ENCODE peak calls at places on chromosome 14, in seven cellular contexts. W is T47D; J is Panc1; R is T-helper 17 cell; H is esophagus muscularis mucosa; A is stimulated activated CD4-positive, alpha-beta T cell treated with anti-CD3 and anti-CD28 coated beads, Interleukin-4, amount 100 ng/mL, for 48 hours; K is stimulated activated CD8-positive, alpha-beta memory T cell treated with anti-CD3 and anti-CD28 coated beads, Interleukin-7, amount 100 ng/mL, for 1 hour. C is an unnamed sample.
A peak's percentile ranks its signal among the peaks of the same experiment; 100 is the strongest.

GRCh38 chr14:100696590-100696989 is 30.1 kb upstream of the DLK1 start:
- DNase-seq in W (no peak), J (no peak), R (no peak), H (no peak), A (no peak), K (no peak), C (no peak)

GRCh38 chr14:36974985-36975384 is 197.4 kb downstream of the SLC25A21 start:
- DNase-seq in W (no peak), J (no peak), R (no peak), H (no peak), A (no peak), K (no peak), C (no peak)

GRCh38 chr14:41668346-41668745 is 61.7 kb downstream of the LRFN5 start:
- DNase-seq in W (no peak), J (no peak), R (no peak), H (no peak), A (no peak), K (no peak), C (peak; percentile 2)

GRCh38 chr14:74952195-74952665 is 3.2 kb downstream of the PGF start:
- DNase-seq in W (no peak), J (no peak), R (no peak), H (no peak), A (no peak), K (no peak), C (no peak)

GRCh38 chr14:76373456-76373855 is 2.5 kb upstream of the ESRRB start:
- DNase-seq in W (no peak), J (no peak), R (no peak), H (no peak), A (no peak), K (no peak), C (no peak)

GRCh38 chr14:99832326-99832725 is 39.1 kb downstream of the EML1 start:
- DNase-seq in W (no peak), J (no peak), R (no peak), H (peak; percentile 39), A (no peak), K (no peak), C (no peak)

GRCh38 chr14:20327005-20327869 is 5.8 kb downstream of the CCNB1IP1 start:
- DNase-seq in W (peak; percentile 25), J (peak; percentile 32), R (no peak), H (no peak), A (no peak), K (no peak), C (peak; percentile 83)

GRCh38 chr14:99255621-99256482 is 16.1 kb downstream of the BCL11B start:
- DNase-seq in W (no peak), J (no peak), R (no peak), H (no peak), A (no peak), K (no peak), C (no peak)

GRCh38 chr14:21521526-21521925 is 4.6 kb downstream of the SALL2 start:
- DNase-seq in W (no peak), J (no peak), R (no peak), H (no peak), A (no peak), K (no peak), C (no peak)

GRCh38 chr14:94349276-94349675 is 26.1 kb upstream of the SERPINA6 start:
- DNase-seq in W (no peak), J (no peak), R (no peak), H (peak; percentile 90), A (no peak), K (no peak), C (no peak)

GRCh38 chr14:83994020-83994419 is 1535.9 kb upstream of the FLRT2 start:
- DNase-seq in W (no peak), J (no peak), R (no peak), H (no peak), A (no peak), K (no peak), C (no peak)

GRCh38 chr14:96512602-96513397 is 10.6 kb downstream of the PAPOLA start:
- DNase-seq in W (no peak), J (no peak), R (no peak), H (no peak), A (no peak), K (no peak), C (no peak)

GRCh38 chr14:101601603-101602465 is 40.5 kb downstream of the DIO3 start:
- DNase-seq in W (no peak), J (no peak), R (no peak), H (peak; percentile 77), A (no peak), K (no peak), C (no peak)

GRCh38 chr14:67815573-67816235 is 686 bp downstream of the ZFYVE26 start:
- DNase-seq in W (no peak), J (no peak), R (no peak), H (no peak), A (no peak), K (no peak), C (peak; percentile 54)

GRCh38 chr14:100004392-100004791 is 60.8 kb upstream of the EVL start:
- DNase-seq in W (no peak), J (no peak), R (no peak), H (no peak), A (no peak), K (no peak), C (peak; percentile 24)

GRCh38 chr14:38120109-38120508 is 87.6 kb upstream of the SSTR1 start:
- DNase-seq in W (no peak), J (no peak), R (no peak), H (no peak), A (no peak), K (no peak), C (no peak)

GRCh38 chr14:75794615-75795038 is 133.6 kb downstream of the TTLL5 start:
- DNase-seq in W (peak; percentile 28), J (peak; percentile 8), R (no peak), H (no peak), A (no peak), K (no peak), C (peak; percentile 25)

GRCh38 chr14:44531648-44532047 is 24.6 kb upstream of the FSCB start:
- DNase-seq in W (no peak), J (no peak), R (no peak), H (no peak), A (no peak), K (no peak), C (peak; percentile 4)

GRCh38 chr14:75277000-75277795 is 1.4 kb upstream of the FOS start:
- DNase-seq in W (peak; percentile 91), J (no peak), R (peak; percentile 65), H (peak; percentile 96), A (no peak), K (no peak), C (peak; percentile 95)

GRCh38 chr14:100082723-100083122 is 17.5 kb downstream of the EVL start:
- DNase-seq in W (no peak), J (no peak), R (no peak), H (no peak), A (no peak), K (no peak), C (no peak)

GRCh38 chr14:72975776-72976175 is 49.5 kb downstream of the DCAF4 start:
- DNase-seq in W (no peak), J (no peak), R (no peak), H (no peak), A (no peak), K (no peak), C (no peak)

GRCh38 chr14:92783813-92784431 is 10.2 kb upstream of the GOLGA5 start:
- DNase-seq in W (peak; percentile 53), J (peak; percentile 60), R (no peak), H (no peak), A (no peak), K (no peak), C (peak; percentile 79)

GRCh38 chr14:89366580-89367448 is 50.2 kb downstream of the FOXN3 start:
- DNase-seq in W (no peak), J (no peak), R (no peak), H (no peak), A (no peak), K (no peak), C (peak; percentile 50)

GRCh38 chr14:67187826-67188225 is 1.4 kb upstream of the GARIN2 start:
- DNase-seq in W (no peak), J (peak; percentile 54), R (no peak), H (no peak), A (no peak), K (no peak), C (no peak)

GRCh38 chr14:105092912-105093425 is 27.7 kb upstream of the GPR132 start:
- DNase-seq in W (peak; percentile 93), J (no peak), R (peak; percentile 61), H (no peak), A (peak; percentile 39), K (peak; percentile 24), C (peak; percentile 87)

GRCh38 chr14:57051633-57052032 is 217.1 kb downstream of the EXOC5 start:
- DNase-seq in W (no peak), J (no peak), R (no peak), H (no peak), A (no peak), K (no peak), C (no peak)

GRCh38 chr14:30034049-30034635 is 106.5 kb upstream of the PRKD1 start:
- DNase-seq in W (no peak), J (no peak), R (no peak), H (no peak), A (no peak), K (no peak), C (no peak)

GRCh38 chr14:43232261-43232660 is 1274.8 kb downstream of the FSCB start:
- DNase-seq in W (no peak), J (no peak), R (no peak), H (no peak), A (no peak), K (no peak), C (no peak)

GRCh38 chr14:73634333-73634833 is 10.4 kb upstream of the DNAL1 start:
- DNase-seq in W (no peak), J (no peak), R (no peak), H (no peak), A (no peak), K (no peak), C (peak; percentile 70)

GRCh38 chr14:76090611-76091010 is 61.1 kb upstream of the GPATCH2L start:
- DNase-seq in W (no peak), J (no peak), R (no peak), H (no peak), A (no peak), K (no peak), C (no peak)

GRCh38 chr14:95609398-95609990 is 74.6 kb downstream of the GLRX5 start:
- DNase-seq in W (peak; percentile 28), J (no peak), R (no peak), H (no peak), A (no peak), K (no peak), C (peak; percentile 84)

GRCh38 chr14:36365766-36366165 is 45.3 kb upstream of the MBIP start:
- DNase-seq in W (no peak), J (no peak), R (no peak), H (peak; percentile 3), A (no peak), K (no peak), C (no peak)

GRCh38 chr14:69261761-69262331 is 1.9 kb downstream of the GALNT16 start:
- DNase-seq in W (peak; percentile 22), J (no peak), R (no peak), H (no peak), A (no peak), K (no peak), C (no peak)

GRCh38 chr14:60349663-60350365 is 100.8 kb downstream of the PPM1A start:
- DNase-seq in W (peak; percentile 60), J (no peak), R (no peak), H (no peak), A (no peak), K (no peak), C (peak; percentile 76)

GRCh38 chr14:83765200-83765599 is 1764.7 kb upstream of the FLRT2 start:
- DNase-seq in W (no peak), J (no peak), R (no peak), H (no peak), A (no peak), K (no peak), C (peak; percentile 9)

C was measured in left kidney.